ENCODE peak calls at places on chromosomes 12 and 14, in eight cellular contexts. S, X, H, I, W, O, T and V are unnamed samples.

GRCh38 chr14:89228921-89229639 is 188.0 kb downstream of the FOXN3 start:
- DNase-seq in S (no peak), X (no peak), H (no peak), I (no peak), W (no peak), O (no peak), T (peak; percentile 63), V (no peak)

GRCh38 chr12:54140958-54141388 is 47.8 kb downstream of the SMUG1 start:
- DNase-seq in S (peak; percentile 48), X (peak; percentile 70), H (no peak), I (peak; percentile 77), W (no peak), O (no peak), T (peak; percentile 29), V (peak; percentile 41)

GRCh38 chr14:65927871-65928270 is 515.3 kb downstream of the FUT8 start:
- DNase-seq in S (peak; percentile 34), X (no peak), H (peak; percentile 79), I (no peak), W (peak; percentile 4), O (no peak), T (no peak), V (no peak)

GRCh38 chr14:50795909-50796308 is 35.1 kb downstream of the NIN start:
- DNase-seq in S (no peak), X (no peak), H (no peak), I (no peak), W (no peak), O (no peak), T (no peak), V (no peak)

GRCh38 chr12:75725505-75726120 is 214.2 kb upstream of the KRR1 start:
- DNase-seq in S (no peak), X (peak; percentile 77), H (no peak), I (no peak), W (no peak), O (no peak), T (no peak), V (peak; percentile 87)

GRCh38 chr12:46533723-46534122 is 161.2 kb upstream of the SLC38A2 start:
- DNase-seq in S (no peak), X (no peak), H (no peak), I (no peak), W (no peak), O (no peak), T (no peak), V (no peak)

GRCh38 chr12:5259523-5259922 is 172.4 kb upstream of the NTF3 start:
- DNase-seq in S (no peak), X (peak; percentile 43), H (no peak), I (no peak), W (no peak), O (no peak), T (no peak), V (no peak)

GRCh38 chr14:74843653-74844052 is 32.3 kb downstream of the PROX2 start:
- DNase-seq in S (no peak), X (peak; percentile 74), H (no peak), I (no peak), W (no peak), O (no peak), T (no peak), V (peak; percentile 85)

GRCh38 chr14:24054646-24055045 is 2.8 kb downstream of the CARMIL3 start:
- DNase-seq in S (no peak), X (no peak), H (no peak), I (no peak), W (no peak), O (no peak), T (no peak), V (no peak)

GRCh38 chr12:122130150-122130549 is 43.9 kb downstream of the IL31 start:
- DNase-seq in S (no peak), X (peak; percentile 38), H (no peak), I (no peak), W (no peak), O (no peak), T (no peak), V (peak; percentile 51)

GRCh38 chr14:104181761-104182530 is 43.6 kb downstream of the KIF26A start:
- DNase-seq in S (no peak), X (no peak), H (no peak), I (no peak), W (no peak), O (no peak), T (no peak), V (no peak)

GRCh38 chr14:38389666-38390065 is 133.8 kb upstream of the CLEC14A start:
- DNase-seq in S (no peak), X (peak; percentile 65), H (no peak), I (no peak), W (no peak), O (no peak), T (no peak), V (peak; percentile 85)

GRCh38 chr12:132131952-132132351 is 12.2 kb downstream of the DDX51 start:
- DNase-seq in S (no peak), X (no peak), H (no peak), I (no peak), W (no peak), O (no peak), T (no peak), V (no peak)

GRCh38 chr14:104419865-104420458 is 159.6 kb upstream of the C14orf180 start:
- DNase-seq in S (no peak), X (no peak), H (no peak), I (no peak), W (no peak), O (no peak), T (no peak), V (no peak)

GRCh38 chr12:96981053-96981452 is 74.0 kb downstream of the NEDD1 start:
- DNase-seq in S (no peak), X (peak; percentile 97), H (no peak), I (no peak), W (no peak), O (no peak), T (no peak), V (peak; percentile 92)

GRCh38 chr12:26226119-26226518 is 30.7 kb downstream of the SSPN start:
- DNase-seq in S (peak; percentile 6), X (no peak), H (no peak), I (no peak), W (no peak), O (no peak), T (no peak), V (no peak)